ENCODE peak calls at places on chromosomes 7 and 10, in five cellular contexts. One of them, this sample, is unnamed.

GRCh38 chr10:52216852-52217251 is 97.2 kb upstream of the DKK1 start:
- DNase-seq in KBM-7: peak; percentile 82
- DNase-seq in anterior cingulate cortex: no peak
- DNase-seq in stimulated activated CD8-positive, alpha-beta memory T cell treated with anti-CD3 and anti-CD28 coated beads, Interleukin-2, amount 100 ng/mL, for 1 hour: no peak
- DNase-seq in HEK293T: peak; percentile 55
- DNase-seq in this sample: no peak

GRCh38 chr10:89306019-89306418 is 4.2 kb downstream of the IFIT2 start:
- DNase-seq in KBM-7: no peak
- DNase-seq in anterior cingulate cortex: no peak
- DNase-seq in stimulated activated CD8-positive, alpha-beta memory T cell treated with anti-CD3 and anti-CD28 coated beads, Interleukin-2, amount 100 ng/mL, for 1 hour: no peak
- DNase-seq in HEK293T: no peak
- DNase-seq in this sample: no peak

GRCh38 chr10:69014171-69014570 is 25.6 kb downstream of the KIFBP start:
- DNase-seq in KBM-7: no peak
- DNase-seq in anterior cingulate cortex: no peak
- DNase-seq in stimulated activated CD8-positive, alpha-beta memory T cell treated with anti-CD3 and anti-CD28 coated beads, Interleukin-2, amount 100 ng/mL, for 1 hour: no peak
- DNase-seq in HEK293T: no peak
- DNase-seq in this sample: no peak

GRCh38 chr10:16845248-16845647 is 28.0 kb upstream of the RSU1 start:
- DNase-seq in KBM-7: no peak
- DNase-seq in anterior cingulate cortex: no peak
- DNase-seq in stimulated activated CD8-positive, alpha-beta memory T cell treated with anti-CD3 and anti-CD28 coated beads, Interleukin-2, amount 100 ng/mL, for 1 hour: no peak
- DNase-seq in HEK293T: no peak
- DNase-seq in this sample: no peak

GRCh38 chr10:108582387-108582786 is 1340.9 kb downstream of the XPNPEP1 start:
- DNase-seq in KBM-7: no peak
- DNase-seq in anterior cingulate cortex: no peak
- DNase-seq in stimulated activated CD8-positive, alpha-beta memory T cell treated with anti-CD3 and anti-CD28 coated beads, Interleukin-2, amount 100 ng/mL, for 1 hour: no peak
- DNase-seq in HEK293T: no peak
- DNase-seq in this sample: no peak

GRCh38 chr7:48085433-48085791 is 3.7 kb upstream of the UPP1 start:
- DNase-seq in KBM-7: no peak
- DNase-seq in anterior cingulate cortex: no peak
- DNase-seq in stimulated activated CD8-positive, alpha-beta memory T cell treated with anti-CD3 and anti-CD28 coated beads, Interleukin-2, amount 100 ng/mL, for 1 hour: no peak
- DNase-seq in HEK293T: no peak
- DNase-seq in this sample: no peak

GRCh38 chr10:43237128-43237527 is 29.7 kb downstream of the RASGEF1A start:
- DNase-seq in KBM-7: no peak
- DNase-seq in anterior cingulate cortex: no peak
- DNase-seq in stimulated activated CD8-positive, alpha-beta memory T cell treated with anti-CD3 and anti-CD28 coated beads, Interleukin-2, amount 100 ng/mL, for 1 hour: no peak
- DNase-seq in HEK293T: no peak
- DNase-seq in this sample: no peak

GRCh38 chr7:143288836-143289235 is 685 bp downstream of the CASP2 start:
- DNase-seq in KBM-7: no peak
- DNase-seq in anterior cingulate cortex: no peak
- DNase-seq in stimulated activated CD8-positive, alpha-beta memory T cell treated with anti-CD3 and anti-CD28 coated beads, Interleukin-2, amount 100 ng/mL, for 1 hour: no peak
- DNase-seq in HEK293T: no peak
- DNase-seq in this sample: peak; percentile 47

GRCh38 chr7:46844486-46844885 is 737.4 kb downstream of the TNS3 start:
- DNase-seq in KBM-7: no peak
- DNase-seq in anterior cingulate cortex: no peak
- DNase-seq in stimulated activated CD8-positive, alpha-beta memory T cell treated with anti-CD3 and anti-CD28 coated beads, Interleukin-2, amount 100 ng/mL, for 1 hour: no peak
- DNase-seq in HEK293T: no peak
- DNase-seq in this sample: no peak